ENCODE peak calls at places on chromosomes 12 and 14, in six cellular contexts. P is CD8-positive, alpha-beta T cell; Q is lung; D is small intestine; V is IMR-90; C is CD8-positive, alpha-beta memory T cell. N is an unnamed sample. For H3K9me3, the result is how much of the 10 kb centered on the place peaks cover.

GRCh38 chr14:93712079-93712837 is 76.0 kb downstream of the PRIMA1 start:
- DNase-seq in C (no peak), D (no peak), Q (no peak), V (no peak), P (no peak), N (no peak)

GRCh38 chr12:56631790-56632700 is 1.9 kb upstream of the BAZ2A start:
- DNase-seq in D (peak), Q (peak), P (peak), C (peak), V (peak), N (peak)

GRCh38 chr12:116333402-116333801 is 55.9 kb upstream of the MED13L start:
- DNase-seq in P (no peak), Q (no peak), V (no peak), D (no peak), C (no peak), N (no peak)

GRCh38 chr12:53223391-53224267 is 8.4 kb downstream of the RARG start:
- DNase-seq in P (peak), C (no peak), V (peak), Q (no peak), D (no peak), N (no peak)

GRCh38 chr12:104243971-104244370 is 28.4 kb downstream of the TXNRD1 start:
- DNase-seq in C (no peak), Q (no peak), P (no peak), V (no peak), D (no peak), N (no peak)

GRCh38 chr14:38384746-38385145 is 128.9 kb upstream of the CLEC14A start:
- DNase-seq in D (no peak), Q (no peak), C (no peak), P (no peak), V (peak), N (no peak)

GRCh38 chr14:74917646-74918081 is 5.4 kb downstream of the RPS6KL1 start:
- DNase-seq in V (no peak), P (no peak), D (no peak), Q (no peak), C (no peak), N (peak)

GRCh38 chr12:12870454-12870853 is 20.9 kb upstream of the GPRC5A start:
- DNase-seq in P (no peak), D (no peak), C (no peak), V (peak), Q (no peak), N (peak)

GRCh38 chr14:55881577-55882241 is 236.5 kb upstream of the PELI2 start:
- DNase-seq in V (peak), Q (no peak), P (no peak), C (no peak), D (peak), N (no peak)

GRCh38 chr12:62799766-62800406 is 135.1 kb downstream of the PPM1H start:
- DNase-seq in P (no peak), C (no peak), Q (no peak), V (no peak), D (no peak), N (no peak)

GRCh38 chr14:105411017-105411941 is 8.3 kb upstream of the MTA1 start:
- DNase-seq in C (peak), P (no peak), V (peak), D (peak), Q (no peak), N (no peak)

GRCh38 chr12:25266522-25266921 is 15.8 kb upstream of the KRAS start:
- DNase-seq in V (peak), D (no peak), C (no peak), P (no peak), Q (no peak), N (no peak)

GRCh38 chr12:127355061-127355820 is 911.7 kb upstream of the TMEM132C start:
- DNase-seq in D (no peak), C (no peak), Q (no peak), V (no peak), P (no peak), N (peak)

GRCh38 chr12:95701275-95701674 is 89.3 kb downstream of the NTN4 start:
- DNase-seq in V (peak), D (no peak), P (no peak), C (no peak), Q (no peak), N (no peak)

GRCh38 chr12:80068173-80068572 is 31.2 kb upstream of the OTOGL start:
- DNase-seq in V (no peak), C (no peak), Q (no peak), P (no peak), D (no peak), N (no peak)

GRCh38 chr12:17971850-17972249 is 118.1 kb downstream of the RERGL start:
- DNase-seq in D (no peak), P (no peak), Q (no peak), C (no peak), V (no peak), N (no peak)

DNA sequence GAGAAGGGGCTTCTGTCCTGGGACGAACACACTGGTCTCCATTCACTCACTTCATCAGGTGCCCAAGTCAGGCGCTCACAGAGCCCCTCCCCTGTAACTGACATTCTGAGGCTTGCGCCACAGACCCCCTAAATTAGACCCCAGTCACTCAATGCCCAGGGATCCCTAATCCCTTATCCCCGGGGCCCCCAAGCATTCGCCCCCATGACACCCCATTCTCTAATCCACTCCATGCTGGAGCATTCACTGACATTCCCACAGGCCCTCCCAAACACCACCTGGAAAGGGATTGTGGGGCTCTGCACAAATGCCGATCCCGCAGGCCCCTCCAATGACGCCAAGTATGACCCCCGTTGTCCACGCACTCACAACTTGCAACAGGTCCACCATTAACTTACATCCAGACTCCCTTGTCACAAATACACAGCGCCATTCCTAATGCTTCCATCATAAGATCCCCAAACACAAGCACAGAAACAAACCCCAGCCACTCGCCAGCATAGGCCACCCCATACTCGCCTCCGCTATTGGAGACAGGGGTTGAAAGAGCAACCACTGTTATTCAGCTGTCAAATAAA is 1.5 kb downstream of the ZNF605 start:
- DNase-seq in V (no peak), C (no peak), Q (no peak), D (no peak), P (no peak), N (no peak)
- H3K9me3 ChIP-seq in V (under half), C (under half), Q (under half), D (under half), P (under half), N (under half)

DNA sequence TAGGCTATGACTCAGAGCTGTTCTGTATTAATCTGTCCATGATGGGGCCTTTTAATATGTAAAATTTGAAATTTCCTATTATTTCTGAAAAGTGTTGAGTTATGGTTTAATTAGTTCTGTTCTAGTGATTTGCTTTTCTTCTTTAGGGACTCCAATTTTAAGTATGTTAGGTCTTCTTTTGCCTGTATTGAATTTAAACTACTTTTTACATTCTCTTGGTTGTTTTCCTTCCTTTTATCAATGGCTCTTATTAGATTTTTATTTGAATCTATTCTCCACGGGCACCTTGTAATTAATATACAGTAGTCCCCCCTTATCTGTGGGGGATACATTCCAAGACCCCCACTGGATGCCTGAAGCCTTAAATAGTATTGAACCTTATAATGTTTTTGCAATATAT is 46.4 kb downstream of the DDHD1 start:
- DNase-seq in Q (no peak), D (no peak), C (no peak), P (no peak), V (no peak), N (no peak)
- H3K4me3 ChIP-seq in Q (no peak), D (no peak), C (no peak), P (no peak), V (no peak), N (no peak)

GRCh38 chr14:70441641-70442040 is 10.3 kb upstream of the ADAM21 start:
- DNase-seq in D (no peak), P (no peak), V (no peak), C (no peak), Q (no peak), N (no peak)

GRCh38 chr14:70448633-70449032 is 3.3 kb upstream of the ADAM21 start:
- DNase-seq in C (no peak), P (no peak), Q (no peak), D (peak), V (peak), N (no peak)

GRCh38 chr14:70436867-70437266 is 15.1 kb upstream of the ADAM21 start:
- DNase-seq in V (no peak), P (no peak), Q (no peak), D (no peak), C (no peak), N (no peak)

DNA sequence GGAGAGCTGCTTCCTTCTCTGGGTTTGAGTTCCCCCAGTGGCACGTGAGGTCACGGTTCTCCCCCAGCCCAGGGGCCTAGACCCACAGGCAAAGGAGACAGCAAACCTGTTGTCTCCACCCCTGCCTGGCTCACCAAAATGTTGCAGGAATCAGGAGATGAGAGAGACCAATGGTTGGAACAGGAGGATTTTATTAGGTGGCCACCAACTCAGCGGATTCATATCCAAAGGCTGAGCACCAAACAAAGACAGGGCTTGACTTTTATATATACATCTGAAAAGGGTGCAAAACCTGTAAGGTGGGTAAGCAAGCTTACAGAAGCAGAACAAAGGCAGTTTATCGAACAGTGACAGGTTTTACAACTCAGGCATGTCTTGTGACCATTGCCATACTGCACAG is 9.2 kb upstream of the ADAM21 start:
- DNase-seq in V (no peak), C (no peak), D (no peak), P (no peak), Q (no peak), N (no peak)
- H3K9me3 ChIP-seq in V (under half), C (under half), D (under half), P (under half), Q (under half), N (under half)

GRCh38 chr12:119461815-119462214 is 127.3 kb downstream of the CCDC60 start:
- DNase-seq in D (no peak), C (no peak), P (no peak), Q (no peak), V (no peak), N (no peak)
- H3K4me3 ChIP-seq in D (no peak), C (no peak), P (no peak), Q (no peak), V (no peak), N (no peak)

GRCh38 chr12:45174595-45174994 is 41.3 kb upstream of the ANO6 start:
- DNase-seq in D (no peak), P (no peak), C (no peak), V (no peak), Q (no peak), N (no peak)
- H3K9me3 ChIP-seq in D (under half), P (under half), C (under half), V (under half), Q (under half), N (under half)

GRCh38 chr14:54565236-54566151 is 1.4 kb upstream of the SAMD4A start:
- DNase-seq in Q (peak), P (peak), C (peak), D (peak), V (peak), N (peak)

GRCh38 chr14:54564071-54564798 is 2.7 kb upstream of the SAMD4A start:
- DNase-seq in P (no peak), Q (no peak), V (peak), C (peak), D (peak), N (no peak)

GRCh38 chr14:54566152-54566409 is 847 bp upstream of the SAMD4A start:
- DNase-seq in C (no peak), P (no peak), Q (no peak), V (no peak), D (no peak), N (no peak)

GRCh38 chr14:54566410-54567223 is at the start of gene SAMD4A:
- DNase-seq in P (peak), C (peak), Q (peak), V (peak), D (peak), N (peak)

GRCh38 chr14:54564799-54565235 is 2.1 kb upstream of the SAMD4A start:
- DNase-seq in P (no peak), V (peak), C (peak), D (no peak), Q (no peak), N (peak)
- H3K4me3 ChIP-seq in P (peak), V (peak), C (peak), D (peak), Q (peak), N (peak)

DNA sequence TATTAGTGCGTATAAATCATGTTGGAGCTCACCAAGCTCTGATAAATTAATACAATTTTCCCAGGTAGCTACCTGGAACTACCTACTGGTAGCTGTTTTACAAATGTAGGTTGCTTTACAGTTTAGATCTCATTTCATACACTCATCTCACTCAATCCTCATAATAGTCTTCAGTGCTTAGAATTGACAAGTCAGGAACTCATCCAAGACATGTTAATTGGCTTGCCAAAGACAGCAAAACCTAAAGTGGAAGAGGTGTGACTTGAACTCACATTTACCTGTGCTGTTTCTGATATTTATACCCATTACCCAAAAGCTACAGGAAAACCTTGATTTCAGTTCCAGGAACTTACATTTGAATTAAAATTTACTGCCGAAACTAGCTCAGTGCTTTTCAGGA is 296.7 kb downstream of the DIO2 start:
- DNase-seq in C (no peak), D (no peak), Q (no peak), P (no peak), V (no peak), N (no peak)
- H3K9me3 ChIP-seq in C (under half), D (under half), Q (under half), P (under half), V (under half), N (under half)

DNA sequence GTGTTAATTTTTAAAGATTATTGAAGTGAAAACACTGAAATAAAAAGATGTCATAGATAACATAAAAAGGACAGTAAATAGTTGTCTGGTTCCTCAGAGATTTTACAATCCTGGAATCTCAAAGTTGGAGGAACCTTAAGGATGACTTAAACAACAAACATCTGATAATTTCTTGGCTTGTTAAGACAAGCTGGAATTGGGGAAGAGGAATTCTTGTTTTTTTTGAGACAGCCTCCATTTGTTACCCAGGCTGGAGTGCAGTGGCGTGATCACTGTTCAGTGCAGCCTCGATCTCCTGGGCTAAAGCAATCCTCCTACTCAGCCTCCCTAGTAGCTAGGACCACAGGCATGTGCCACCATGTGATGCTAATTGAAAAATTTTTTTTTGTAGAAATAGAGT is 2.3 kb downstream of the ZNF410 start:
- DNase-seq in V (peak), D (no peak), P (no peak), Q (no peak), C (no peak), N (no peak)
- H3K4me3 ChIP-seq in V (no peak), D (no peak), P (no peak), Q (no peak), C (no peak), N (no peak)

GRCh38 chr14:57704796-57705195 is 161.1 kb downstream of the SLC35F4 start:
- DNase-seq in Q (no peak), D (no peak), P (no peak), V (no peak), C (no peak), N (no peak)
- H3K9me3 ChIP-seq in Q (under half), D (under half), P (under half), V (under half), C (under half), N (under half)

DNA sequence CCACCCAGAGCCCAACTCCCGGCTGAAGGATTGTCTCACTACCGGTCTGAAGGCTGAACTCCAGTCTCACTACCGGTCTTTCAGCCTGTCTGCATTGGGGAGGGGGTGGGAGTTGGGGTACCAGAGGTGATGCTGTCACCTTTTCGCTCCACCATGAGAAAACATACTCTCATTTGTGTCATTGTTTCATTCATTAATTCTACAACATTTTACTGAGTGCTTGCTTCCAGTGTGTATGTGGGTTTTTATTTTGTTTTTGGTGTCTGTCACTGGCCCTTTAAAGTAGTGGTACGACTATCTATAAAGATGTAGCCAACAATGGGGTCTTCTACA is 524 bp upstream of the CDK4 start:
- DNase-seq in P (no peak), D (no peak), Q (no peak), C (no peak), V (no peak), N (no peak)
- H3K4me3 ChIP-seq in P (peak), D (no peak), Q (no peak), C (peak), V (peak), N (peak)

N was measured in MG63.